ENCODE peak calls at places on chromosomes 12 and 14, in five cellular contexts. One of them, this sample, is unnamed.

GRCh38 chr12:113075137-113075683 is 18.7 kb downstream of the DTX1 start:
- DNase-seq in ascending aorta: no peak
- DNase-seq in CD4-positive, alpha-beta memory T cell: no peak
- DNase-seq in endothelial cell of umbilical vein: no peak
- DNase-seq in CD8-positive, alpha-beta memory T cell: no peak
- DNase-seq in this sample: no peak

GRCh38 chr14:69895109-69895508 is 15.9 kb downstream of the SMOC1 start:
- DNase-seq in ascending aorta: no peak
- DNase-seq in CD4-positive, alpha-beta memory T cell: no peak
- DNase-seq in endothelial cell of umbilical vein: no peak
- DNase-seq in CD8-positive, alpha-beta memory T cell: no peak
- DNase-seq in this sample: no peak

GRCh38 chr12:30795660-30796507 is 41.1 kb upstream of the CAPRIN2 start:
- DNase-seq in ascending aorta: peak; percentile 89
- DNase-seq in CD4-positive, alpha-beta memory T cell: peak; percentile 23
- DNase-seq in endothelial cell of umbilical vein: peak; percentile 80
- DNase-seq in CD8-positive, alpha-beta memory T cell: peak; percentile 57
- DNase-seq in this sample: no peak

GRCh38 chr14:91511014-91511466 is 930 bp upstream of the PPP4R3A start:
- DNase-seq in ascending aorta: no peak
- DNase-seq in CD4-positive, alpha-beta memory T cell: no peak
- DNase-seq in endothelial cell of umbilical vein: no peak
- DNase-seq in CD8-positive, alpha-beta memory T cell: no peak
- DNase-seq in this sample: no peak

GRCh38 chr12:6494351-6494743 is 445 bp downstream of the NCAPD2 start:
- DNase-seq in ascending aorta: no peak
- DNase-seq in CD4-positive, alpha-beta memory T cell: no peak
- DNase-seq in endothelial cell of umbilical vein: no peak
- DNase-seq in CD8-positive, alpha-beta memory T cell: no peak
- DNase-seq in this sample: no peak

GRCh38 chr12:83827860-83828259 is 1084.7 kb downstream of the SLC6A15 start:
- DNase-seq in ascending aorta: no peak
- DNase-seq in CD4-positive, alpha-beta memory T cell: no peak
- DNase-seq in endothelial cell of umbilical vein: no peak
- DNase-seq in CD8-positive, alpha-beta memory T cell: no peak
- DNase-seq in this sample: no peak

GRCh38 chr12:68036642-68037041 is 47.4 kb downstream of the IFNG-AS1 start:
- DNase-seq in ascending aorta: no peak
- DNase-seq in CD4-positive, alpha-beta memory T cell: no peak
- DNase-seq in endothelial cell of umbilical vein: no peak
- DNase-seq in CD8-positive, alpha-beta memory T cell: peak; percentile 14
- DNase-seq in this sample: no peak

GRCh38 chr14:88983755-88984154 is 159.3 kb downstream of the TTC8 start:
- DNase-seq in ascending aorta: no peak
- DNase-seq in CD4-positive, alpha-beta memory T cell: no peak
- DNase-seq in endothelial cell of umbilical vein: no peak
- DNase-seq in CD8-positive, alpha-beta memory T cell: no peak
- DNase-seq in this sample: no peak

GRCh38 chr14:59868021-59868420 is 2.6 kb downstream of the RTN1 start:
- DNase-seq in ascending aorta: no peak
- DNase-seq in CD4-positive, alpha-beta memory T cell: no peak
- DNase-seq in endothelial cell of umbilical vein: no peak
- DNase-seq in CD8-positive, alpha-beta memory T cell: no peak
- DNase-seq in this sample: no peak

GRCh38 chr12:219891-220352 is 6.0 kb upstream of the SLC6A12 start:
- DNase-seq in ascending aorta: peak; percentile 73
- DNase-seq in CD4-positive, alpha-beta memory T cell: no peak
- DNase-seq in endothelial cell of umbilical vein: peak; percentile 16
- DNase-seq in CD8-positive, alpha-beta memory T cell: peak; percentile 10
- DNase-seq in this sample: no peak

GRCh38 chr14:36996133-36996856 is 176.1 kb downstream of the SLC25A21 start:
- DNase-seq in ascending aorta: no peak
- DNase-seq in CD4-positive, alpha-beta memory T cell: no peak
- DNase-seq in endothelial cell of umbilical vein: peak; percentile 21
- DNase-seq in CD8-positive, alpha-beta memory T cell: no peak
- DNase-seq in this sample: peak; percentile 48

GRCh38 chr12:104057771-104058197 is 6.5 kb upstream of the HCFC2 start:
- DNase-seq in ascending aorta: no peak
- DNase-seq in CD4-positive, alpha-beta memory T cell: peak; percentile 28
- DNase-seq in endothelial cell of umbilical vein: peak; percentile 53
- DNase-seq in CD8-positive, alpha-beta memory T cell: peak; percentile 17
- DNase-seq in this sample: no peak

GRCh38 chr14:77565289-77566081 is 51.0 kb downstream of the SPTLC2 start:
- DNase-seq in ascending aorta: no peak
- DNase-seq in CD4-positive, alpha-beta memory T cell: no peak
- DNase-seq in endothelial cell of umbilical vein: no peak
- DNase-seq in CD8-positive, alpha-beta memory T cell: no peak
- DNase-seq in this sample: no peak

GRCh38 chr14:100135073-100135472 is 24.4 kb downstream of the DEGS2 start:
- DNase-seq in ascending aorta: no peak
- DNase-seq in CD4-positive, alpha-beta memory T cell: no peak
- DNase-seq in endothelial cell of umbilical vein: no peak
- DNase-seq in CD8-positive, alpha-beta memory T cell: no peak
- DNase-seq in this sample: no peak

GRCh38 chr12:69196302-69197288 is 42.8 kb upstream of the CPSF6 start:
- DNase-seq in ascending aorta: no peak
- DNase-seq in CD4-positive, alpha-beta memory T cell: no peak
- DNase-seq in endothelial cell of umbilical vein: peak; percentile 4
- DNase-seq in CD8-positive, alpha-beta memory T cell: no peak
- DNase-seq in this sample: no peak

GRCh38 chr12:122333142-122334087 is 67.1 kb upstream of the VPS33A start:
- DNase-seq in ascending aorta: no peak
- DNase-seq in CD4-positive, alpha-beta memory T cell: no peak
- DNase-seq in endothelial cell of umbilical vein: no peak
- DNase-seq in CD8-positive, alpha-beta memory T cell: no peak
- DNase-seq in this sample: no peak

GRCh38 chr12:85708775-85709174 is 127.4 kb downstream of the RASSF9 start:
- DNase-seq in ascending aorta: no peak
- DNase-seq in CD4-positive, alpha-beta memory T cell: no peak
- DNase-seq in endothelial cell of umbilical vein: no peak
- DNase-seq in CD8-positive, alpha-beta memory T cell: no peak
- DNase-seq in this sample: no peak

GRCh38 chr14:68446243-68447040 is 346.4 kb downstream of the ZFP36L1 start:
- DNase-seq in ascending aorta: no peak
- DNase-seq in CD4-positive, alpha-beta memory T cell: no peak
- DNase-seq in endothelial cell of umbilical vein: no peak
- DNase-seq in CD8-positive, alpha-beta memory T cell: no peak
- DNase-seq in this sample: no peak
- H3K27ac ChIP-seq in ascending aorta: no peak overlapping the region
- H3K27ac ChIP-seq in CD4-positive, alpha-beta memory T cell: no peak overlapping the region
- H3K27ac ChIP-seq in endothelial cell of umbilical vein: no peak overlapping the region
- H3K27ac ChIP-seq in CD8-positive, alpha-beta memory T cell: no peak overlapping the region
- H3K27ac ChIP-seq in this sample: peak overlapping the region; percentile 32

GRCh38 chr12:71756054-71756675 is 1.5 kb downstream of the RAB21 start:
- DNase-seq in ascending aorta: no peak
- DNase-seq in CD4-positive, alpha-beta memory T cell: no peak
- DNase-seq in endothelial cell of umbilical vein: peak; percentile 14
- DNase-seq in CD8-positive, alpha-beta memory T cell: no peak
- DNase-seq in this sample: no peak

GRCh38 chr12:71755146-71755892 is 656 bp downstream of the RAB21 start:
- DNase-seq in ascending aorta: peak; percentile 75
- DNase-seq in CD4-positive, alpha-beta memory T cell: peak; percentile 76
- DNase-seq in endothelial cell of umbilical vein: peak; percentile 70
- DNase-seq in CD8-positive, alpha-beta memory T cell: peak; percentile 68
- DNase-seq in this sample: peak; percentile 12

GRCh38 chr12:71759941-71760340 is 5.3 kb downstream of the RAB21 start:
- DNase-seq in ascending aorta: no peak
- DNase-seq in CD4-positive, alpha-beta memory T cell: no peak
- DNase-seq in endothelial cell of umbilical vein: no peak
- DNase-seq in CD8-positive, alpha-beta memory T cell: no peak
- DNase-seq in this sample: no peak

GRCh38 chr12:71752887-71753286 is 1.8 kb upstream of the RAB21 start:
- DNase-seq in ascending aorta: no peak
- DNase-seq in CD4-positive, alpha-beta memory T cell: no peak
- DNase-seq in endothelial cell of umbilical vein: no peak
- DNase-seq in CD8-positive, alpha-beta memory T cell: no peak
- DNase-seq in this sample: no peak

GRCh38 chr12:71754461-71755145 is at the start of gene RAB21:
- DNase-seq in ascending aorta: peak; percentile 99
- DNase-seq in CD4-positive, alpha-beta memory T cell: peak; percentile 98
- DNase-seq in endothelial cell of umbilical vein: peak; percentile 96
- DNase-seq in CD8-positive, alpha-beta memory T cell: peak; percentile 96
- DNase-seq in this sample: peak; percentile 79
- H3K27ac ChIP-seq in ascending aorta: peak within 1 kb of the TSS; percentile 98
- H3K27ac ChIP-seq in CD4-positive, alpha-beta memory T cell: peak within 1 kb of the TSS; percentile 86
- H3K27ac ChIP-seq in endothelial cell of umbilical vein: peak within 1 kb of the TSS; percentile 73
- H3K27ac ChIP-seq in CD8-positive, alpha-beta memory T cell: peak within 1 kb of the TSS; percentile 91
- H3K27ac ChIP-seq in this sample: peak within 1 kb of the TSS; percentile 91

DNA sequence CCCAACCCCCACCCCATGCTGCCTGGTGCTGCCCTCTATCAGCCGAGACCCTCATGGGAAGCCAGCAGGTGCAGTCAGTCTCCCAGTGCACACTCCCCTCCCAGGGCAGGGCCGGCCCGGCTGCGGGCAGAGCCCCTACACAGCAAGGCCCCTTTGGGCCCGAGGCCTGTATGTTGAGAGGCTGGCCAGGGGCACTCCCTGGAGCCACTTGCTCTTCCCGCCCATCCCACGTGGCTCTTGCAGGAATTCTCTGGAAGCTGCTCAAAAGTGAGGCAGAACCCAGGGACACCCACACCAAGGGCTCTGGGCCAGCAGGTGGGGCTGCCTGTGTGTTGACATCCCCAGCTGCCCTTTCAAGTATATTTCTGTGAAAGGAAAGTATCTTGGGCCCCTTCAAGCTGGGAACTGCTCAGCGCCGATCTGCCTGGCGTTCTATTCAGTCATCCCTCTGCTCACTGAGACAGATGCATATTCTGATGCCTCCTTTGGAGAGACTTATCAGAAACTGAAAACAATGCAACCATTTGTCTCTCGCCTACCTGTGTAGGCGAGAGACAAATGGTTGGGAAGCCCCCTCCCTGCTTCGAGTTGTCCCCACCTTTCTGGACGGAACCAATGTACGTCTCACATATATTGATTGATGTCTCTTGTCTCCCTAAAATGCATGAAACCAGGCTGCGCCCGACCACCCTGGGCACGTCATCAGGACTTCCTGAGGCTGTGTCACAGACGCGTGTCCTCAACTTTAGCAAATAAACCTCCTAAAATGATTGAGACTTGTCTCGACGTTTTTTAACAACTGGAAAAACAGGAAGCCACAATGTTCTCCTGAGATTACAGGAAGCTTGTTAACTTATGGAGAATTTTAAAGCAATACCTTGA is 6.0 kb downstream of the GPR132 start:
- DNase-seq in ascending aorta: no peak
- DNase-seq in CD4-positive, alpha-beta memory T cell: peak; percentile 75
- DNase-seq in endothelial cell of umbilical vein: no peak
- DNase-seq in CD8-positive, alpha-beta memory T cell: peak; percentile 80
- DNase-seq in this sample: no peak
- H3K27ac ChIP-seq in ascending aorta: no peak overlapping the region
- H3K27ac ChIP-seq in CD4-positive, alpha-beta memory T cell: peak overlapping the region; percentile 93
- H3K27ac ChIP-seq in endothelial cell of umbilical vein: no peak overlapping the region
- H3K27ac ChIP-seq in CD8-positive, alpha-beta memory T cell: peak overlapping the region; percentile 72
- H3K27ac ChIP-seq in this sample: no peak overlapping the region

DNA sequence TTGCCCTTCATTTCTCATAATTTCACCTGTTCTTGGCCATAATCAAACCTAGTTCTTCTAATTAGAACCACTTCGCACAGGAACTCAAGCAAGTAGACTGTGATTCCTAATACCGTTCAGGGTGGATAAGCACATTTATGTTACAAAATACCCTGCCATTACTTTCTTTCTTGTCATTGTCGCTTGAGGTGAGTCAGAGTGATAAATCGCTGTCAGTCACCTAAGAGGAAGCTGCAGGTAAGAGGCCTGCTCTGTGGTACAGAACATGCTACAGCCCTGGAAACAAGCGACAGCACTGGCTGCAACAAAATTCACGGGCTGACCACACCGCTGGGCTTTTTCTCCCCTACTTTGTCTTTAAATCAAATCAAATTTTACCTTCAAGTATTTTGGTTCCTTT is 218.2 kb downstream of the ANO6 start:
- DNase-seq in ascending aorta: no peak
- DNase-seq in CD4-positive, alpha-beta memory T cell: no peak
- DNase-seq in endothelial cell of umbilical vein: no peak
- DNase-seq in CD8-positive, alpha-beta memory T cell: no peak
- DNase-seq in this sample: no peak
- H3K27ac ChIP-seq in ascending aorta: no peak overlapping the region
- H3K27ac ChIP-seq in CD4-positive, alpha-beta memory T cell: no peak overlapping the region
- H3K27ac ChIP-seq in endothelial cell of umbilical vein: no peak overlapping the region
- H3K27ac ChIP-seq in CD8-positive, alpha-beta memory T cell: no peak overlapping the region
- H3K27ac ChIP-seq in this sample: no peak overlapping the region

GRCh38 chr14:23022849-23023499 is 11.7 kb downstream of the PSMB5 start:
- DNase-seq in ascending aorta: peak; percentile 37
- DNase-seq in CD4-positive, alpha-beta memory T cell: no peak
- DNase-seq in endothelial cell of umbilical vein: no peak
- DNase-seq in CD8-positive, alpha-beta memory T cell: no peak
- DNase-seq in this sample: no peak
- H3K27ac ChIP-seq in ascending aorta: no peak overlapping the region
- H3K27ac ChIP-seq in CD4-positive, alpha-beta memory T cell: no peak overlapping the region
- H3K27ac ChIP-seq in endothelial cell of umbilical vein: no peak overlapping the region
- H3K27ac ChIP-seq in CD8-positive, alpha-beta memory T cell: no peak overlapping the region
- H3K27ac ChIP-seq in this sample: no peak overlapping the region

DNA sequence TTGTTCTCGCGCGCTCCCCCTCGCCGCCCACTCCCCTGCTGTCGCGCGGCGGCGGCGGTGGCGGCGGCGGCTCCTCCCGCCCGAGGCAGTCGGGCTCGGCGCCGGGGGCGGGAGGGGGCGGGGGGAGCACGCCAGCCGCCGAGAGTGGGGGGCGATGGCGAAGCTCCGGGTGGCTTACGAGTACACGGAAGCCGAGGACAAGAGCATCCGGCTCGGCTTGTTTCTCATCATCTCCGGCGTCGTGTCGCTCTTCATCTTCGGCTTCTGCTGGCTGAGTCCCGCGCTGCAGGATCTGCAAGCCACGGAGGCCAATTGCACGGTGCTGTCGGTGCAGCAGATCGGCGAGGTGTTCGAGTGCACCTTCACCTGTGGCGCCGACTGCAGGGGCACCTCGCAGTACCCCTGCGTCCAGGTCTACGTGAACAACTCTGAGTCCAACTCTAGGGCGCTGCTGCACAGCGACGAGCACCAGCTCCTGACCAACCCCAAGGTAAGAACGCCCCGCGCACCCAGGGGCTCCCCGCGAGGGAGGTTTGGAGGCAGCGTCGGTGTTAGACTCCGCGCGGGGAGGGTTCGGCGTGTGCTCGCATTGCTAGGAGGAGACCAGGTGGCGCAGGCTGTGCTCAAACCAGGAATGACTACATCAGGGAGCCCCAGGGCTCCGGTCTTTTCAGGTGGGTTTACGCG is 634 bp downstream of the KCNMB4 start:
- DNase-seq in ascending aorta: peak; percentile 68
- DNase-seq in CD4-positive, alpha-beta memory T cell: peak; percentile 71
- DNase-seq in endothelial cell of umbilical vein: peak; percentile 36
- DNase-seq in CD8-positive, alpha-beta memory T cell: peak; percentile 59
- DNase-seq in this sample: no peak
- H3K27ac ChIP-seq in ascending aorta: peak overlapping the region; percentile 27
- H3K27ac ChIP-seq in CD4-positive, alpha-beta memory T cell: peak overlapping the region; percentile 3
- H3K27ac ChIP-seq in endothelial cell of umbilical vein: no peak overlapping the region
- H3K27ac ChIP-seq in CD8-positive, alpha-beta memory T cell: no peak overlapping the region
- H3K27ac ChIP-seq in this sample: no peak overlapping the region

DNA sequence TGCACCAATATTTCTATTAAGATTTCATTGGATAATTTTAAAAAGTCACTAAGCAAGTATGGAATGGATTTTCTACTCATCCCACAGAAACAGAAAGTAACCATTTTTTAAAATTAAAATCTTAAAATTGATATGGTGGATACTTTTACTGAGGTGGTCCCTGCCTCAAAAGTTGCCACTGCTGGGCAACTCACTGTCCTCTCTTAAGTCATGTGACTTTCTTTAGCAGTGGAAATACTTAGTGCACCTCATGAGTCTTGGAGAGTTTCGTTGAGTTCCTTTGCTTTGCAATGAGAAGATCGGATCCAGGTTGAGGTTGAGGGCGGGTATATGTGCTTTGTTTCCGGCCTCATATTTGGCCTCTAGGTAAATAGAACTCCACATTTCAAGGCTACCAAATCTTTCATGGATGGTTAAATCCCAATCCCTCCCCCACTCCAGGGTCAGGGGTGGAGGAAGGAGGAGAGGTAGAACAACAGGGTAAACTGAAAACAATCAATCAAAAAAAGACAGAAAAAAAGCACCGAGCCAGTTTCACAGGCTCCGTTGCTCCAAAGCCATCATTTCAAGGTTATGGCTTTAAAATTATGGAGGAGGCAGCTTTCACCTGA is 39.5 kb upstream of the DUSP6 start:
- DNase-seq in ascending aorta: no peak
- DNase-seq in CD4-positive, alpha-beta memory T cell: no peak
- DNase-seq in endothelial cell of umbilical vein: no peak
- DNase-seq in CD8-positive, alpha-beta memory T cell: no peak
- DNase-seq in this sample: no peak
- H3K27ac ChIP-seq in ascending aorta: no peak overlapping the region
- H3K27ac ChIP-seq in CD4-positive, alpha-beta memory T cell: no peak overlapping the region
- H3K27ac ChIP-seq in endothelial cell of umbilical vein: peak overlapping the region; percentile 80
- H3K27ac ChIP-seq in CD8-positive, alpha-beta memory T cell: no peak overlapping the region
- H3K27ac ChIP-seq in this sample: no peak overlapping the region

This sample was measured in epithelial cell of prostate.